ENCODE peak calls at places on chromosomes 5 and 9, in nine cellular contexts. One of them, this sample, is unnamed.

GRCh38 chr5:10607023-10607665 is 43.3 kb downstream of the ANKRD33B start:
- DNase-seq in GM23248: no peak
- DNase-seq in HCT116: no peak
- DNase-seq in neural progenitor cell: peak
- DNase-seq in hepatocyte: no peak
- DNase-seq in SK-N-SH: no peak
- DNase-seq in GM23338: peak
- DNase-seq in MM.1S: peak
- DNase-seq in PC-3: no peak
- DNase-seq in this sample: peak

GRCh38 chr9:127189628-127190027 is 67.2 kb upstream of the ANGPTL2 start:
- DNase-seq in GM23248: no peak
- DNase-seq in HCT116: no peak
- DNase-seq in neural progenitor cell: no peak
- DNase-seq in hepatocyte: no peak
- DNase-seq in SK-N-SH: no peak
- DNase-seq in GM23338: no peak
- DNase-seq in MM.1S: no peak
- DNase-seq in PC-3: no peak
- DNase-seq in this sample: no peak

GRCh38 chr9:101495810-101496209 is 37.8 kb upstream of the RNF20 start:
- DNase-seq in GM23248: peak
- DNase-seq in HCT116: no peak
- DNase-seq in neural progenitor cell: no peak
- DNase-seq in hepatocyte: no peak
- DNase-seq in SK-N-SH: no peak
- DNase-seq in GM23338: no peak
- DNase-seq in MM.1S: no peak
- DNase-seq in PC-3: peak
- DNase-seq in this sample: no peak

GRCh38 chr5:175457466-175457865 is 13.5 kb upstream of the DRD1 start:
- DNase-seq in GM23248: no peak
- DNase-seq in HCT116: no peak
- DNase-seq in neural progenitor cell: no peak
- DNase-seq in hepatocyte: no peak
- DNase-seq in SK-N-SH: no peak
- DNase-seq in GM23338: peak
- DNase-seq in MM.1S: peak
- DNase-seq in PC-3: peak
- DNase-seq in this sample: no peak

GRCh38 chr5:170494036-170494435 is 9.8 kb upstream of the KCNIP1 start:
- DNase-seq in GM23248: no peak
- DNase-seq in HCT116: no peak
- DNase-seq in neural progenitor cell: no peak
- DNase-seq in hepatocyte: no peak
- DNase-seq in SK-N-SH: no peak
- DNase-seq in GM23338: no peak
- DNase-seq in MM.1S: no peak
- DNase-seq in PC-3: no peak
- DNase-seq in this sample: no peak

GRCh38 chr5:180104131-180104530 is 32.6 kb upstream of the RNF130 start:
- DNase-seq in GM23248: no peak
- DNase-seq in HCT116: no peak
- DNase-seq in neural progenitor cell: no peak
- DNase-seq in hepatocyte: no peak
- DNase-seq in SK-N-SH: no peak
- DNase-seq in GM23338: no peak
- DNase-seq in MM.1S: no peak
- DNase-seq in PC-3: no peak
- DNase-seq in this sample: no peak

GRCh38 chr9:95511232-95511951 is 5.4 kb downstream of the PTCH1 start:
- DNase-seq in GM23248: peak
- DNase-seq in HCT116: no peak
- DNase-seq in neural progenitor cell: peak
- DNase-seq in hepatocyte: peak
- DNase-seq in SK-N-SH: no peak
- DNase-seq in GM23338: peak
- DNase-seq in MM.1S: peak
- DNase-seq in PC-3: peak
- DNase-seq in this sample: peak

GRCh38 chr5:113249216-113249615 is 185.6 kb downstream of the TSSK1B start:
- DNase-seq in GM23248: no peak
- DNase-seq in HCT116: no peak
- DNase-seq in neural progenitor cell: no peak
- DNase-seq in hepatocyte: no peak
- DNase-seq in SK-N-SH: no peak
- DNase-seq in GM23338: no peak
- DNase-seq in MM.1S: no peak
- DNase-seq in PC-3: no peak
- DNase-seq in this sample: no peak

GRCh38 chr9:13688990-13689600 is 409.6 kb upstream of the MPDZ start:
- DNase-seq in GM23248: peak
- DNase-seq in HCT116: no peak
- DNase-seq in neural progenitor cell: no peak
- DNase-seq in hepatocyte: peak
- DNase-seq in SK-N-SH: no peak
- DNase-seq in GM23338: peak
- DNase-seq in MM.1S: no peak
- DNase-seq in PC-3: peak
- DNase-seq in this sample: no peak

GRCh38 chr5:116032991-116033390 is 719 bp downstream of the ARL14EPL start:
- DNase-seq in GM23248: no peak
- DNase-seq in HCT116: no peak
- DNase-seq in neural progenitor cell: no peak
- DNase-seq in hepatocyte: no peak
- DNase-seq in SK-N-SH: no peak
- DNase-seq in GM23338: no peak
- DNase-seq in MM.1S: peak
- DNase-seq in PC-3: no peak
- DNase-seq in this sample: no peak

GRCh38 chr9:95788486-95789110 is 86.9 kb upstream of the ERCC6L2 start:
- DNase-seq in GM23248: no peak
- DNase-seq in HCT116: no peak
- DNase-seq in neural progenitor cell: no peak
- DNase-seq in hepatocyte: no peak
- DNase-seq in SK-N-SH: no peak
- DNase-seq in GM23338: no peak
- DNase-seq in MM.1S: no peak
- DNase-seq in PC-3: no peak
- DNase-seq in this sample: no peak

GRCh38 chr9:124267271-124267807 is 9.6 kb downstream of the NEK6 start:
- DNase-seq in GM23248: peak
- DNase-seq in HCT116: no peak
- DNase-seq in neural progenitor cell: peak
- DNase-seq in hepatocyte: no peak
- DNase-seq in SK-N-SH: no peak
- DNase-seq in GM23338: no peak
- DNase-seq in MM.1S: no peak
- DNase-seq in PC-3: peak
- DNase-seq in this sample: peak

GRCh38 chr5:74598731-74599624 is 41.5 kb downstream of the ENC1 start:
- DNase-seq in GM23248: no peak
- DNase-seq in HCT116: no peak
- DNase-seq in neural progenitor cell: no peak
- DNase-seq in hepatocyte: no peak
- DNase-seq in SK-N-SH: no peak
- DNase-seq in GM23338: no peak
- DNase-seq in MM.1S: no peak
- DNase-seq in PC-3: no peak
- DNase-seq in this sample: no peak

GRCh38 chr9:137550958-137551655 is 572 bp upstream of the MRPL41 start:
- DNase-seq in GM23248: peak
- DNase-seq in HCT116: peak
- DNase-seq in neural progenitor cell: peak
- DNase-seq in hepatocyte: peak
- DNase-seq in SK-N-SH: peak
- DNase-seq in GM23338: peak
- DNase-seq in MM.1S: no peak
- DNase-seq in PC-3: peak
- DNase-seq in this sample: no peak

DNA sequence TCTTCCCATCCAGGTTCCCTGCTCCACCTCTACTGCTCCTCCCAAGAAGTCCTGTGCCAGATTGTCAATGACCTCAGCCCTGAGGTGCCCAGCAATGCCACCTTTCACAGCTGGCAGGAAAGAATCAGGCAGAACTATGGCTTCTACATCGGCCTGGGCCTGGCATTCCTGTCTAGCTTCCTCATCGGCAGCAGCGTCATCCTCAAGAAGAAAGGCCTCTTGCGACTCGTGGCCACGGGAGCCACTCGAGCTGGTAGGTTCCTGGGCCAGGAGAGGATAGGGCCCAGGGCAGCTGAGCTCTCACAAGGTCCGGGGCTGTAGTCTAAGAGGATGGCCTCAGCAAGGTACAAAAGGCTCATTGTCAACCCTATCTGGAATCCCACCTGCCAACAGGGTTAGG is 3.1 kb downstream of the NIPAL4 start:
- DNase-seq in GM23248: peak
- DNase-seq in HCT116: no peak
- DNase-seq in neural progenitor cell: no peak
- DNase-seq in hepatocyte: no peak
- DNase-seq in SK-N-SH: no peak
- DNase-seq in GM23338: no peak
- DNase-seq in MM.1S: no peak
- DNase-seq in PC-3: no peak
- DNase-seq in this sample: no peak
- TF ChIP-seq EZH2phosphoT487 in GM23248: no peak
- TF ChIP-seq EZH2phosphoT487 in HCT116: no peak
- TF ChIP-seq EZH2phosphoT487 in neural progenitor cell: no peak
- TF ChIP-seq EZH2phosphoT487 in hepatocyte: no peak
- TF ChIP-seq EZH2phosphoT487 in SK-N-SH: no peak
- TF ChIP-seq EZH2phosphoT487 in GM23338: no peak
- TF ChIP-seq EZH2phosphoT487 in MM.1S: no peak
- TF ChIP-seq EZH2phosphoT487 in PC-3: no peak
- TF ChIP-seq EZH2phosphoT487 in this sample: no peak

DNA sequence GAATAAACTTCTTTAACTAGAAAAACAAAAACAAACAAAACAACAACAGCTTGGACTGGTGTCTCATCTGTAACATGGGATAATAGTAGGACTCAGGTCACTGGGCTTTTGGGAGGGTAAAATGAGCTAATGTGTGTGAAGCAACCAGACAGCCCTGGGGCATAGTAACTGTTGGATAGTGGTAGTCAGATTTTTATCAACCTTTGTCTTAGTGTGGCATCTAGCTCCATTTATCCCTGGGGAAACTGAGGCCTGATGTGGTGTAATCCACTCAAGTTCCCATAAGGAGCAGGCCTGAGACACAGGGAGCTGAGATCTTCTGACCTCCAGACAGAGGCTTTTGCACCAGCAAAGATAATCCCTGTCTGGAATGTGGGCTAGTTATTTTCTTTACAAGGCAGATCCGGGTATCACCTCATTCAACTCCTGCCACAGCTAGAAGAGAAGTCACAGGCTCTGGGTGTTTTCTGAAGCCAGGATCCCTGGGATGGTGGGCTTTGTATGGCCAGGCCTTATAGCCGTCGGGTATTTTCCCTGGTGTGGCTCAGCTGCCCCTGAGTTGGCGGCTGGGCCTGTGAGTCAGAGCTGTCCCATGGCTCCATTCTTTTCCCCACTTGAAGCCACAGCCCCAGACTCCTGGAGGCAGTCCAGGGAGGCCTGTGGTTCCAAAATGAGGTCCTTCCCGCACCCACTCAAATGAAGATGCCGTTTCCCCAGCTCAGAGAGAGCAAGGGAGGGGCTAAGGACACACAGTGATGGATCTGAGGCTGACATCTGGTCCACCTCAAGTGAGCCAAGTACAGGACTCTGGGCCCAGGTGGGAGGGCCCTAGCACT is 26.1 kb upstream of the CSF1R start:
- DNase-seq in GM23248: peak
- DNase-seq in HCT116: no peak
- DNase-seq in neural progenitor cell: peak
- DNase-seq in hepatocyte: peak
- DNase-seq in SK-N-SH: peak
- DNase-seq in GM23338: no peak
- DNase-seq in MM.1S: no peak
- DNase-seq in PC-3: peak
- DNase-seq in this sample: no peak
- H2AFZ ChIP-seq in GM23248: peak
- H2AFZ ChIP-seq in HCT116: no peak
- H2AFZ ChIP-seq in neural progenitor cell: no peak
- H2AFZ ChIP-seq in hepatocyte: no peak
- H2AFZ ChIP-seq in SK-N-SH: peak
- H2AFZ ChIP-seq in GM23338: no peak
- H2AFZ ChIP-seq in MM.1S: no peak
- H2AFZ ChIP-seq in PC-3: no peak
- H2AFZ ChIP-seq in this sample: no peak

DNA sequence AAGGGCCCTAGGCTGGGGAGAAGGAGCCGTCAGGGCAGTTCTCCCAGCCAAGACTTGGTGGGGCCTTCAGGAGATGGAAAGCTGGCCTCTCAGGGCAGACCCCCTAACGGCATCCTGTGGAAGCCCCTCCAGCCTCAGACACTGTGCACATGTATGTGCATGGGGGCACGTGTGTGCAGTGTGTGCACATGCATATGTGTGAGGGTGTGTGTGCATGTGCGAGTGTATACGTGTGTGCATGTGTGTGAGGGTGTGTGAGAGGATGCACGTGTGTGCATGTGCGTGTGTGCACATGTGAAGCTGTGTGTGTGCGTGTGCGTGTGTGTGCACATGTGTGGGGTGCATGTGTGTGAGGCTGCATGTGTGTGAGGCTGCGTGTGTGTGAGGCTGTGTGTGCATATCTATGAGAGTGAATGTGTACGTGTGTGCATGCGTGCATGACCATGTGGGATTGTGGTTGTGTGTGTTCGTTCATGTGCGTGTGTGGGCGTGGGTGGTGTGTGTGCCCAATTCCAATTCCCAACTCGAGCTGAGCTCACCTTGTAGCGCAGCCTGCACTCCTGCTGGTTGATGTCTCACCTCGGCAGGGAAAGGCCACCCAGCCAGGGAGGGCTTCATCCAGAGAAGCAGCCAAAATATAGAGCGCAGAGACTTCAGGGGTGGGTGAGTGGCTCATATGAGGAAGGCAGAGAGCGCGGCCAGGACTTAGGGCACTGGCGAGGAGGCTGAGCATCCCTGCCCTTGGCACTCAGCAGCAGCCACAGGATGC is 142.7 kb upstream of the PPP1R26 start:
- DNase-seq in GM23248: no peak
- DNase-seq in HCT116: no peak
- DNase-seq in neural progenitor cell: no peak
- DNase-seq in hepatocyte: no peak
- DNase-seq in SK-N-SH: no peak
- DNase-seq in GM23338: no peak
- DNase-seq in MM.1S: no peak
- DNase-seq in PC-3: no peak
- DNase-seq in this sample: no peak
- TF ChIP-seq EZH2phosphoT487 in GM23248: no peak
- TF ChIP-seq EZH2phosphoT487 in HCT116: no peak
- TF ChIP-seq EZH2phosphoT487 in neural progenitor cell: no peak
- TF ChIP-seq EZH2phosphoT487 in hepatocyte: no peak
- TF ChIP-seq EZH2phosphoT487 in SK-N-SH: no peak
- TF ChIP-seq EZH2phosphoT487 in GM23338: no peak
- TF ChIP-seq EZH2phosphoT487 in MM.1S: no peak
- TF ChIP-seq EZH2phosphoT487 in PC-3: no peak
- TF ChIP-seq EZH2phosphoT487 in this sample: no peak

DNA sequence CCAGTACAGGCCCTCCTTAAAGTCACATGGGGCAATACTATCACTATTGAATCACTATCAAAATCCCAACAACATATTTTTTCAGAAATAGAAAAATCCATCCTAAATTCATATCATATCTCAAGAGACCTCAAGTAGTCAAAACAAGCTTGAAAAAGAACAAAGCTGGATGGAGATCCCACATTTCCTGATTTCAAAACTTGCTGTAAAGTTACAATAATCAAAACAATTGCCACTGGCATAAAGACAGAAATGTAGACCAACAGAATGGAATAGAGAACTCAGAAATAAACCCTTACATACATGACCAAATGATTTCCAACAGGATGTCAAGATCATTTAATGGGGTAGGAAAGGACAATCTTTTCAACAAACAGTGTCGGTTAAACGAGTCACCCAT is 41.3 kb upstream of the CDKN2AIPNL start:
- DNase-seq in GM23248: no peak
- DNase-seq in HCT116: no peak
- DNase-seq in neural progenitor cell: no peak
- DNase-seq in hepatocyte: no peak
- DNase-seq in SK-N-SH: no peak
- DNase-seq in GM23338: no peak
- DNase-seq in MM.1S: no peak
- DNase-seq in PC-3: no peak
- DNase-seq in this sample: no peak
- H2AFZ ChIP-seq in GM23248: no peak
- H2AFZ ChIP-seq in HCT116: no peak
- H2AFZ ChIP-seq in neural progenitor cell: no peak
- H2AFZ ChIP-seq in hepatocyte: no peak
- H2AFZ ChIP-seq in SK-N-SH: no peak
- H2AFZ ChIP-seq in GM23338: no peak
- H2AFZ ChIP-seq in MM.1S: no peak
- H2AFZ ChIP-seq in PC-3: no peak
- H2AFZ ChIP-seq in this sample: no peak